ENCODE peak calls at places on chromosomes 12 and 14, in four cellular contexts. R is SK-N-SH, W is HL-60, Q is A549. Y is an unnamed sample.

GRCh38 chr14:65850429-65851145 is 438.1 kb downstream of the FUT8 start:
- DNase-seq in R (peak; percentile 23), W (no peak), Q (no peak), Y (no peak)

GRCh38 chr12:13504074-13504473 is 307.5 kb downstream of the EMP1 start:
- DNase-seq in R (no peak), W (no peak), Q (no peak), Y (no peak)

GRCh38 chr12:96242597-96242996 is 48.4 kb downstream of the ELK3 start:
- DNase-seq in R (no peak), W (no peak), Q (no peak), Y (no peak)

GRCh38 chr14:68692916-68693771 is 99.7 kb downstream of the ZFP36L1 start:
- DNase-seq in R (no peak), W (no peak), Q (no peak), Y (no peak)

GRCh38 chr12:574475-575128 is 88.6 kb downstream of the NINJ2 start:
- DNase-seq in R (no peak), W (no peak), Q (no peak), Y (no peak)

GRCh38 chr12:6090786-6091185 is 33.7 kb downstream of the VWF start:
- DNase-seq in R (no peak), W (no peak), Q (no peak), Y (no peak)

GRCh38 chr12:27179399-27180214 is 64.5 kb upstream of the STK38L start:
- DNase-seq in R (no peak), W (peak; percentile 79), Q (peak; percentile 60), Y (peak; percentile 82)

GRCh38 chr14:73472182-73473114 is 14.1 kb upstream of the NUMB start:
- DNase-seq in R (peak; percentile 67), W (no peak), Q (peak; percentile 52), Y (no peak)

GRCh38 chr12:56392331-56392730 is 29.7 kb upstream of the APOF start:
- DNase-seq in R (no peak), W (no peak), Q (no peak), Y (no peak)

GRCh38 chr12:121483950-121484349 is 84.0 kb downstream of the RNF34 start:
- DNase-seq in R (no peak), W (no peak), Q (no peak), Y (no peak)

GRCh38 chr12:29616664-29617409 is 119.4 kb upstream of the OVCH1 start:
- DNase-seq in R (no peak), W (no peak), Q (no peak), Y (peak; percentile 20)

GRCh38 chr14:99188721-99189120 is 83.3 kb downstream of the BCL11B start:
- DNase-seq in R (peak; percentile 49), W (no peak), Q (no peak), Y (no peak)

GRCh38 chr14:44297437-44297836 is 209.6 kb downstream of the FSCB start:
- DNase-seq in R (no peak), W (no peak), Q (no peak), Y (no peak)

GRCh38 chr12:122062832-122063690 is 15.5 kb upstream of the MLXIP start:
- DNase-seq in R (peak; percentile 51), W (peak; percentile 78), Q (peak; percentile 51), Y (no peak)

GRCh38 chr12:112327209-112327930 is 54.9 kb downstream of the HECTD4 start:
- DNase-seq in R (no peak), W (no peak), Q (no peak), Y (no peak)

GRCh38 chr12:94725375-94726168 is 75.2 kb upstream of the TMCC3 start:
- DNase-seq in R (no peak), W (peak; percentile 56), Q (peak; percentile 30), Y (no peak)

GRCh38 chr14:59919582-59920377 is at the start of gene LRRC9:
- DNase-seq in R (peak; percentile 83), W (peak; percentile 7), Q (no peak), Y (no peak)

GRCh38 chr12:56987011-56987410 is 19.3 kb downstream of the ZBTB39 start:
- DNase-seq in R (no peak), W (no peak), Q (no peak), Y (no peak)

GRCh38 chr14:100605706-100606686 is 18.8 kb upstream of the BEGAIN start:
- DNase-seq in R (peak; percentile 57), W (no peak), Q (no peak), Y (no peak)

GRCh38 chr12:109475993-109476806 is 900 bp downstream of the KCTD10 start:
- DNase-seq in R (peak; percentile 27), W (no peak), Q (no peak), Y (no peak)

GRCh38 chr12:109477963-109478315 is 505 bp downstream of the UBE3B start:
- DNase-seq in R (no peak), W (no peak), Q (no peak), Y (no peak)

GRCh38 chr12:109475121-109475520 is 2.0 kb downstream of the KCTD10 start:
- DNase-seq in R (no peak), W (no peak), Q (no peak), Y (no peak)

GRCh38 chr12:109476807-109477184 is 304 bp downstream of the KCTD10 start:
- DNase-seq in R (no peak), W (no peak), Q (no peak), Y (no peak)

DNA sequence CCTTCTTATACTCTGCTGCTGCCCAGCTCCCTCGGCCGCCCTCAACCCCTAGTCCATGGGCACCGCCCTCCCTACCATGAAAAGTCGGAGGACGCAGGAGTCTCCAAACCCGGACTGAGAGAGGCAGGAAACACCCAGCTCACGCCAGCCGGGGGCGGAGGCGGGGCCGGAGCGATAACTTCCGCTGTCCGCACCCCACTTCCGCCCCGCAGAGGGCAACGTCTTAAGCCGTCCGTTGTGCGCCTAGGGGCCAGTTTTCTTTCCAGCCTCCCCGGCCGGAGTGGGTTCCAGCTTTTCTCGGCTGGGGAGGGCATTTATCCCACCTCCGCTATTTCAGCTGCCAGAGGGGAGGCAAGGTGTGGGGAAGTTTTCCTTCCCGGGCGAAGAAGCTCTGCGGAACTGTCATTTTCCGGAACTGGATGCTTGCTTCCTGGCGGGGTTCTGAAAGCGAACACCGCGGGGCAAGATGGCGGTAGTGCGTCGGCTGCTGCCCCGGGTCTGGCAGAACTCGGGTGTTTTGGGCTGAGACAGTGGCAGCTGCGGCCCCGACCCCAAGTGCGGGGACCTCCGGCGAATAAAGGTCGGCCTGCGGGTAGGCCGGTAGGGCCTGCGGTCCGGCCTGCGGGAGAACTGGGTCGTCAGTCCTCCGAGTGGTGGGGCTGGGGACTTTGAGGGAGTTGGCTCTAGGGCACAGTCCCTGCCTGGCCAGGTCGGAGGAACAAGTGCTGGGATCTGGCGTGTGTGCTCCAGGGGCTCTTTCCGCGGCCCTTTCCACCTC is at the start of the genes KCTD10 and UBE3B:
- DNase-seq in R (peak; percentile 94), W (peak; percentile 86), Q (peak; percentile 91), Y (peak; percentile 22)
- TF ChIP-seq REST in R (peak; percentile 41), W (peak; percentile 79), Q (peak; percentile 26), Y (peak; percentile 28)

GRCh38 chr12:66130267-66131066 is at the start of gene LLPH:
- DNase-seq in R (peak; percentile 90), W (peak; percentile 92), Q (peak; percentile 92), Y (peak; percentile 59)
- TF ChIP-seq REST in R (peak; percentile 23), W (peak; percentile 76), Q (no peak), Y (no peak)

GRCh38 chr12:68038650-68039049 is 49.4 kb downstream of the IFNG-AS1 start:
- DNase-seq in R (no peak), W (no peak), Q (no peak), Y (no peak)

GRCh38 chr12:68034567-68034966 is 45.3 kb downstream of the IFNG-AS1 start:
- DNase-seq in R (no peak), W (peak; percentile 5), Q (no peak), Y (no peak)

GRCh38 chr12:68040450-68041075 is 51.3 kb downstream of the IFNG-AS1 start:
- DNase-seq in R (peak; percentile 72), W (peak; percentile 52), Q (peak; percentile 67), Y (peak; percentile 35)

GRCh38 chr12:68036642-68037041 is 47.4 kb downstream of the IFNG-AS1 start:
- DNase-seq in R (no peak), W (no peak), Q (no peak), Y (no peak)

GRCh38 chr12:68037616-68038255 is 48.5 kb downstream of the IFNG-AS1 start:
- DNase-seq in R (no peak), W (no peak), Q (no peak), Y (no peak)
- TF ChIP-seq REST in R (no peak), W (no peak), Q (no peak), Y (no peak)

DNA sequence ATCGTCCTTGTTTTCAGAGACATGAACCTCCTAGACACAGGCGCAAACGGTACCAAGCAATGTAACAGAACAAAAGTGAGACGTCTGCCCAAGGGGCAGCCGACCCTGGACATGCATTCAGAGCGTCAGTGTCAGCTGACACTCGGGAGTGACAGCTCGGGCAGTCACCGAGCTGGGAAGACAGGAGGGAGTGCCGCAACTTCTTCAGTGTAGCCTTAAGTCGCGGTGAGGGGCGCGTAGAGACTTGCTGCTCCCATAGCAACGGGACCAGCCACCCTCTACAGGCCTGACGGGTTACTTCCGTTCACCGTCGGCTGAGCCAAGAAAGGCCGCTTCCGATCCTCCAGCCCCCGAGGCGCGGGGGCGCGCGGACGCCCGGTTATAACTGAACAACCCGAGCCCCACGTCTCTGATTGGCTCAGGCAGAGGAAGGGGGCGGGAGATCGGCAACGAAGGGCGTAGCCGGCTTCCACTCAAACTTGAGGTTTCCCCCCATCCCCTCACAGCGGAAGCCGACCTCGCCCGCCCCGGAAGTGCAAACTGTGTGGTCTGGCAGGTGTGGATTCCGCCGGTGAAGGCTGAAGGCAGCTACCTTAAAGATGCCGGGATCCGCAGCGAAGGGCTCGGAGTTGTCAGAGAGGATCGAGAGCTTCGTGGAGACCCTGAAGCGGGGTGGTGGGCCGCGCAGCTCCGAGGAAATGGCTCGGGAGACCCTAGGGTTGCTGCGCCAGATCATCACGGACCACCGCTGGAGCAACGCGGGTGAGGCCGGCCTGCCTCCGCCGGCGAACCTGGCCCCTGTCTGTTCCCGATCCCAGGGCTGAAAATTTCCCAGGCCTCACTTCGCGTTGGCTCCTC is at the start of gene EIF2B2:
- DNase-seq in R (peak; percentile 97), W (peak; percentile 94), Q (peak; percentile 95), Y (peak; percentile 86)
- TF ChIP-seq REST in R (no peak), W (no peak), Q (no peak), Y (no peak)

GRCh38 chr12:64670039-64670438 is 59.7 kb downstream of the RASSF3 start:
- DNase-seq in R (peak; percentile 34), W (no peak), Q (no peak), Y (no peak)
- TF ChIP-seq REST in R (peak; percentile 59), W (no peak), Q (peak; percentile 53), Y (peak; percentile 54)

Y was measured in Panc1.